ENCODE peak calls at places on chromosome 17, in nine cellular contexts. One of them, this sample, is unnamed.

GRCh38 chr17:43891851-43892671 is 15.3 kb downstream of the MPP2 start:
- DNase-seq in neural progenitor cell: no peak
- DNase-seq in NCI-H1105: no peak
- DNase-seq in SHP77 treated with DMSO at 0.1 percent for 48 hours: no peak
- DNase-seq in heart right ventricle: no peak
- DNase-seq in adipocyte: peak
- DNase-seq in HFF-Myc: no peak
- DNase-seq in T-helper 17 cell: no peak
- DNase-seq in stimulated activated CD8-positive, alpha-beta memory T cell treated with anti-CD3 and anti-CD28 coated beads, Interleukin-4, amount 100 ng/mL, for 1 hour: no peak
- DNase-seq in this sample: no peak

GRCh38 chr17:12282056-12282455 is 261.4 kb downstream of the MAP2K4 start:
- DNase-seq in neural progenitor cell: no peak
- DNase-seq in NCI-H1105: no peak
- DNase-seq in SHP77 treated with DMSO at 0.1 percent for 48 hours: no peak
- DNase-seq in heart right ventricle: no peak
- DNase-seq in adipocyte: peak
- DNase-seq in HFF-Myc: peak
- DNase-seq in T-helper 17 cell: no peak
- DNase-seq in stimulated activated CD8-positive, alpha-beta memory T cell treated with anti-CD3 and anti-CD28 coated beads, Interleukin-4, amount 100 ng/mL, for 1 hour: no peak
- DNase-seq in this sample: no peak

GRCh38 chr17:75636381-75637142 is 3.3 kb downstream of the SMIM5 start:
- DNase-seq in neural progenitor cell: peak
- DNase-seq in NCI-H1105: no peak
- DNase-seq in SHP77 treated with DMSO at 0.1 percent for 48 hours: no peak
- DNase-seq in heart right ventricle: peak
- DNase-seq in adipocyte: no peak
- DNase-seq in HFF-Myc: no peak
- DNase-seq in T-helper 17 cell: no peak
- DNase-seq in stimulated activated CD8-positive, alpha-beta memory T cell treated with anti-CD3 and anti-CD28 coated beads, Interleukin-4, amount 100 ng/mL, for 1 hour: no peak
- DNase-seq in this sample: no peak

GRCh38 chr17:82126479-82127314 is 28.7 kb upstream of the FASN start:
- DNase-seq in neural progenitor cell: no peak
- DNase-seq in NCI-H1105: no peak
- DNase-seq in SHP77 treated with DMSO at 0.1 percent for 48 hours: no peak
- DNase-seq in heart right ventricle: no peak
- DNase-seq in adipocyte: no peak
- DNase-seq in HFF-Myc: no peak
- DNase-seq in T-helper 17 cell: peak
- DNase-seq in stimulated activated CD8-positive, alpha-beta memory T cell treated with anti-CD3 and anti-CD28 coated beads, Interleukin-4, amount 100 ng/mL, for 1 hour: peak
- DNase-seq in this sample: no peak

GRCh38 chr17:2900842-2901241 is 104.6 kb downstream of the RAP1GAP2 start:
- DNase-seq in neural progenitor cell: no peak
- DNase-seq in NCI-H1105: no peak
- DNase-seq in SHP77 treated with DMSO at 0.1 percent for 48 hours: no peak
- DNase-seq in heart right ventricle: no peak
- DNase-seq in adipocyte: no peak
- DNase-seq in HFF-Myc: no peak
- DNase-seq in T-helper 17 cell: no peak
- DNase-seq in stimulated activated CD8-positive, alpha-beta memory T cell treated with anti-CD3 and anti-CD28 coated beads, Interleukin-4, amount 100 ng/mL, for 1 hour: no peak
- DNase-seq in this sample: no peak

GRCh38 chr17:13728751-13729150 is 127.0 kb upstream of the HS3ST3A1 start:
- DNase-seq in neural progenitor cell: no peak
- DNase-seq in NCI-H1105: no peak
- DNase-seq in SHP77 treated with DMSO at 0.1 percent for 48 hours: no peak
- DNase-seq in heart right ventricle: no peak
- DNase-seq in adipocyte: no peak
- DNase-seq in HFF-Myc: no peak
- DNase-seq in T-helper 17 cell: no peak
- DNase-seq in stimulated activated CD8-positive, alpha-beta memory T cell treated with anti-CD3 and anti-CD28 coated beads, Interleukin-4, amount 100 ng/mL, for 1 hour: no peak
- DNase-seq in this sample: no peak

GRCh38 chr17:77136420-77136767 is 4.4 kb upstream of the SEC14L1 start:
- DNase-seq in neural progenitor cell: no peak
- DNase-seq in NCI-H1105: no peak
- DNase-seq in SHP77 treated with DMSO at 0.1 percent for 48 hours: no peak
- DNase-seq in heart right ventricle: no peak
- DNase-seq in adipocyte: no peak
- DNase-seq in HFF-Myc: no peak
- DNase-seq in T-helper 17 cell: no peak
- DNase-seq in stimulated activated CD8-positive, alpha-beta memory T cell treated with anti-CD3 and anti-CD28 coated beads, Interleukin-4, amount 100 ng/mL, for 1 hour: no peak
- DNase-seq in this sample: no peak

GRCh38 chr17:50210249-50211225 is 9.1 kb upstream of the COL1A1 start:
- DNase-seq in neural progenitor cell: peak
- DNase-seq in NCI-H1105: no peak
- DNase-seq in SHP77 treated with DMSO at 0.1 percent for 48 hours: no peak
- DNase-seq in heart right ventricle: peak
- DNase-seq in adipocyte: peak
- DNase-seq in HFF-Myc: peak
- DNase-seq in T-helper 17 cell: no peak
- DNase-seq in stimulated activated CD8-positive, alpha-beta memory T cell treated with anti-CD3 and anti-CD28 coated beads, Interleukin-4, amount 100 ng/mL, for 1 hour: no peak
- DNase-seq in this sample: no peak

GRCh38 chr17:37643829-37644228 is 583 bp upstream of the DDX52 start:
- DNase-seq in neural progenitor cell: peak
- DNase-seq in NCI-H1105: no peak
- DNase-seq in SHP77 treated with DMSO at 0.1 percent for 48 hours: no peak
- DNase-seq in heart right ventricle: no peak
- DNase-seq in adipocyte: peak
- DNase-seq in HFF-Myc: no peak
- DNase-seq in T-helper 17 cell: no peak
- DNase-seq in stimulated activated CD8-positive, alpha-beta memory T cell treated with anti-CD3 and anti-CD28 coated beads, Interleukin-4, amount 100 ng/mL, for 1 hour: no peak
- DNase-seq in this sample: no peak

GRCh38 chr17:61361084-61361483 is 38.6 kb upstream of the TBX2 start:
- DNase-seq in neural progenitor cell: no peak
- DNase-seq in NCI-H1105: no peak
- DNase-seq in SHP77 treated with DMSO at 0.1 percent for 48 hours: no peak
- DNase-seq in heart right ventricle: no peak
- DNase-seq in adipocyte: peak
- DNase-seq in HFF-Myc: no peak
- DNase-seq in T-helper 17 cell: no peak
- DNase-seq in stimulated activated CD8-positive, alpha-beta memory T cell treated with anti-CD3 and anti-CD28 coated beads, Interleukin-4, amount 100 ng/mL, for 1 hour: no peak
- DNase-seq in this sample: no peak

GRCh38 chr17:56593741-56594527 is 435 bp downstream of the NOG start:
- DNase-seq in neural progenitor cell: peak
- DNase-seq in NCI-H1105: peak
- DNase-seq in SHP77 treated with DMSO at 0.1 percent for 48 hours: no peak
- DNase-seq in heart right ventricle: peak
- DNase-seq in adipocyte: peak
- DNase-seq in HFF-Myc: no peak
- DNase-seq in T-helper 17 cell: no peak
- DNase-seq in stimulated activated CD8-positive, alpha-beta memory T cell treated with anti-CD3 and anti-CD28 coated beads, Interleukin-4, amount 100 ng/mL, for 1 hour: no peak
- DNase-seq in this sample: no peak

GRCh38 chr17:30363715-30364202 is 15.0 kb upstream of the CPD start:
- DNase-seq in neural progenitor cell: no peak
- DNase-seq in NCI-H1105: no peak
- DNase-seq in SHP77 treated with DMSO at 0.1 percent for 48 hours: no peak
- DNase-seq in heart right ventricle: no peak
- DNase-seq in adipocyte: no peak
- DNase-seq in HFF-Myc: peak
- DNase-seq in T-helper 17 cell: peak
- DNase-seq in stimulated activated CD8-positive, alpha-beta memory T cell treated with anti-CD3 and anti-CD28 coated beads, Interleukin-4, amount 100 ng/mL, for 1 hour: peak
- DNase-seq in this sample: peak

GRCh38 chr17:2233441-2233947 is 70.1 kb downstream of the SMG6 start:
- DNase-seq in neural progenitor cell: no peak
- DNase-seq in NCI-H1105: no peak
- DNase-seq in SHP77 treated with DMSO at 0.1 percent for 48 hours: no peak
- DNase-seq in heart right ventricle: peak
- DNase-seq in adipocyte: peak
- DNase-seq in HFF-Myc: no peak
- DNase-seq in T-helper 17 cell: no peak
- DNase-seq in stimulated activated CD8-positive, alpha-beta memory T cell treated with anti-CD3 and anti-CD28 coated beads, Interleukin-4, amount 100 ng/mL, for 1 hour: no peak
- DNase-seq in this sample: no peak

GRCh38 chr17:4565209-4566141 is 5.1 kb upstream of the GGT6 start:
- DNase-seq in neural progenitor cell: peak
- DNase-seq in NCI-H1105: peak
- DNase-seq in SHP77 treated with DMSO at 0.1 percent for 48 hours: peak
- DNase-seq in heart right ventricle: peak
- DNase-seq in adipocyte: peak
- DNase-seq in HFF-Myc: peak
- DNase-seq in T-helper 17 cell: no peak
- DNase-seq in stimulated activated CD8-positive, alpha-beta memory T cell treated with anti-CD3 and anti-CD28 coated beads, Interleukin-4, amount 100 ng/mL, for 1 hour: peak
- DNase-seq in this sample: peak

GRCh38 chr17:48027322-48027981 is 10.1 kb downstream of the COPZ2 start:
- DNase-seq in neural progenitor cell: peak
- DNase-seq in NCI-H1105: no peak
- DNase-seq in SHP77 treated with DMSO at 0.1 percent for 48 hours: no peak
- DNase-seq in heart right ventricle: no peak
- DNase-seq in adipocyte: no peak
- DNase-seq in HFF-Myc: no peak
- DNase-seq in T-helper 17 cell: no peak
- DNase-seq in stimulated activated CD8-positive, alpha-beta memory T cell treated with anti-CD3 and anti-CD28 coated beads, Interleukin-4, amount 100 ng/mL, for 1 hour: no peak
- DNase-seq in this sample: no peak

GRCh38 chr17:65270932-65271700 is 133.9 kb downstream of the RGS9 start:
- DNase-seq in neural progenitor cell: no peak
- DNase-seq in NCI-H1105: no peak
- DNase-seq in SHP77 treated with DMSO at 0.1 percent for 48 hours: no peak
- DNase-seq in heart right ventricle: no peak
- DNase-seq in adipocyte: no peak
- DNase-seq in HFF-Myc: no peak
- DNase-seq in T-helper 17 cell: no peak
- DNase-seq in stimulated activated CD8-positive, alpha-beta memory T cell treated with anti-CD3 and anti-CD28 coated beads, Interleukin-4, amount 100 ng/mL, for 1 hour: no peak
- DNase-seq in this sample: no peak

GRCh38 chr17:39485555-39485954 is 24.3 kb downstream of the CDK12 start:
- DNase-seq in neural progenitor cell: no peak
- DNase-seq in NCI-H1105: no peak
- DNase-seq in SHP77 treated with DMSO at 0.1 percent for 48 hours: no peak
- DNase-seq in heart right ventricle: no peak
- DNase-seq in adipocyte: peak
- DNase-seq in HFF-Myc: no peak
- DNase-seq in T-helper 17 cell: no peak
- DNase-seq in stimulated activated CD8-positive, alpha-beta memory T cell treated with anti-CD3 and anti-CD28 coated beads, Interleukin-4, amount 100 ng/mL, for 1 hour: no peak
- DNase-seq in this sample: no peak

GRCh38 chr17:38602862-38603785 is 2.6 kb downstream of the SRCIN1 start:
- DNase-seq in neural progenitor cell: peak
- DNase-seq in NCI-H1105: no peak
- DNase-seq in SHP77 treated with DMSO at 0.1 percent for 48 hours: no peak
- DNase-seq in heart right ventricle: no peak
- DNase-seq in adipocyte: no peak
- DNase-seq in HFF-Myc: no peak
- DNase-seq in T-helper 17 cell: no peak
- DNase-seq in stimulated activated CD8-positive, alpha-beta memory T cell treated with anti-CD3 and anti-CD28 coated beads, Interleukin-4, amount 100 ng/mL, for 1 hour: no peak
- DNase-seq in this sample: no peak

GRCh38 chr17:726331-726919 is 6.0 kb upstream of the TLCD3A start:
- DNase-seq in neural progenitor cell: peak
- DNase-seq in NCI-H1105: no peak
- DNase-seq in SHP77 treated with DMSO at 0.1 percent for 48 hours: no peak
- DNase-seq in heart right ventricle: no peak
- DNase-seq in adipocyte: no peak
- DNase-seq in HFF-Myc: no peak
- DNase-seq in T-helper 17 cell: no peak
- DNase-seq in stimulated activated CD8-positive, alpha-beta memory T cell treated with anti-CD3 and anti-CD28 coated beads, Interleukin-4, amount 100 ng/mL, for 1 hour: no peak
- DNase-seq in this sample: no peak

GRCh38 chr17:21037117-21037803 is 5.6 kb downstream of the USP22 start:
- DNase-seq in neural progenitor cell: no peak
- DNase-seq in NCI-H1105: no peak
- DNase-seq in SHP77 treated with DMSO at 0.1 percent for 48 hours: no peak
- DNase-seq in heart right ventricle: no peak
- DNase-seq in adipocyte: no peak
- DNase-seq in HFF-Myc: no peak
- DNase-seq in T-helper 17 cell: no peak
- DNase-seq in stimulated activated CD8-positive, alpha-beta memory T cell treated with anti-CD3 and anti-CD28 coated beads, Interleukin-4, amount 100 ng/mL, for 1 hour: no peak
- DNase-seq in this sample: no peak

GRCh38 chr17:38912221-38912813 is 13.1 kb upstream of the LASP1NB start:
- DNase-seq in neural progenitor cell: no peak
- DNase-seq in NCI-H1105: no peak
- DNase-seq in SHP77 treated with DMSO at 0.1 percent for 48 hours: no peak
- DNase-seq in heart right ventricle: peak
- DNase-seq in adipocyte: no peak
- DNase-seq in HFF-Myc: no peak
- DNase-seq in T-helper 17 cell: no peak
- DNase-seq in stimulated activated CD8-positive, alpha-beta memory T cell treated with anti-CD3 and anti-CD28 coated beads, Interleukin-4, amount 100 ng/mL, for 1 hour: no peak
- DNase-seq in this sample: no peak

GRCh38 chr17:38325221-38325851 is 18.4 kb downstream of the GPR179 start:
- DNase-seq in neural progenitor cell: peak
- DNase-seq in NCI-H1105: no peak
- DNase-seq in SHP77 treated with DMSO at 0.1 percent for 48 hours: no peak
- DNase-seq in heart right ventricle: no peak
- DNase-seq in adipocyte: peak
- DNase-seq in HFF-Myc: no peak
- DNase-seq in T-helper 17 cell: no peak
- DNase-seq in stimulated activated CD8-positive, alpha-beta memory T cell treated with anti-CD3 and anti-CD28 coated beads, Interleukin-4, amount 100 ng/mL, for 1 hour: no peak
- DNase-seq in this sample: no peak

GRCh38 chr17:81519284-81520020 is 6.9 kb upstream of the ACTG1 start:
- DNase-seq in neural progenitor cell: peak
- DNase-seq in NCI-H1105: peak
- DNase-seq in SHP77 treated with DMSO at 0.1 percent for 48 hours: no peak
- DNase-seq in heart right ventricle: no peak
- DNase-seq in adipocyte: peak
- DNase-seq in HFF-Myc: no peak
- DNase-seq in T-helper 17 cell: peak
- DNase-seq in stimulated activated CD8-positive, alpha-beta memory T cell treated with anti-CD3 and anti-CD28 coated beads, Interleukin-4, amount 100 ng/mL, for 1 hour: no peak
- DNase-seq in this sample: no peak

GRCh38 chr17:1779571-1780074 is 17.8 kb downstream of the SERPINF1 start:
- DNase-seq in neural progenitor cell: no peak
- DNase-seq in NCI-H1105: no peak
- DNase-seq in SHP77 treated with DMSO at 0.1 percent for 48 hours: no peak
- DNase-seq in heart right ventricle: peak
- DNase-seq in adipocyte: peak
- DNase-seq in HFF-Myc: peak
- DNase-seq in T-helper 17 cell: no peak
- DNase-seq in stimulated activated CD8-positive, alpha-beta memory T cell treated with anti-CD3 and anti-CD28 coated beads, Interleukin-4, amount 100 ng/mL, for 1 hour: no peak
- DNase-seq in this sample: no peak

GRCh38 chr17:74417178-74418045 is 14.5 kb upstream of the GPRC5C start:
- DNase-seq in neural progenitor cell: no peak
- DNase-seq in NCI-H1105: no peak
- DNase-seq in SHP77 treated with DMSO at 0.1 percent for 48 hours: no peak
- DNase-seq in heart right ventricle: no peak
- DNase-seq in adipocyte: no peak
- DNase-seq in HFF-Myc: no peak
- DNase-seq in T-helper 17 cell: no peak
- DNase-seq in stimulated activated CD8-positive, alpha-beta memory T cell treated with anti-CD3 and anti-CD28 coated beads, Interleukin-4, amount 100 ng/mL, for 1 hour: no peak
- DNase-seq in this sample: no peak

This sample was measured in SIG-M5.